ENCODE peak calls at places on chromosomes 11 and 22, in eight cellular contexts. H, P, J, M, S, Y, A and G are unnamed samples. For H3K36me3 and H3K27me3, the result is how much of the 10 kb centered on the place peaks cover.

GRCh38 chr11:69442807-69443137 is 38.7 kb upstream of the LINC01488 start:
- DNase-seq in H (no peak), P (peak), J (peak), M (peak), S (no peak), Y (no peak), A (no peak), G (no peak)

GRCh38 chr22:39600491-39601179 is 30.1 kb downstream of the CACNA1I start:
- DNase-seq in H (no peak), P (no peak), J (no peak), M (no peak), S (no peak), Y (no peak), A (no peak), G (no peak)

GRCh38 chr22:20748820-20749428 is 25.0 kb upstream of the SERPIND1 start:
- DNase-seq in H (no peak), P (no peak), J (no peak), M (peak), S (no peak), Y (no peak), A (no peak), G (no peak)

GRCh38 chr11:127002669-127003259 is 2.2 kb upstream of the KIRREL3 start:
- DNase-seq in H (peak), P (no peak), J (no peak), M (no peak), S (no peak), Y (no peak), A (no peak), G (no peak)

GRCh38 chr22:47294571-47294970 is 532.1 kb downstream of the TBC1D22A start:
- DNase-seq in H (no peak), P (no peak), J (no peak), M (no peak), S (no peak), Y (no peak), A (no peak), G (no peak)

GRCh38 chr11:79694368-79694767 is 253.5 kb upstream of the TENM4 start:
- DNase-seq in H (no peak), P (no peak), J (no peak), M (no peak), S (no peak), Y (no peak), A (no peak), G (no peak)

GRCh38 chr11:7657306-7658025 is 15.8 kb downstream of the CYB5R2 start:
- DNase-seq in H (peak), P (no peak), J (peak), M (peak), S (no peak), Y (no peak), A (peak), G (peak)

GRCh38 chr11:96082002-96082899 is 158.3 kb upstream of the MTMR2 start:
- DNase-seq in H (no peak), P (no peak), J (no peak), M (no peak), S (no peak), Y (no peak), A (no peak), G (no peak)

GRCh38 chr11:59891781-59892181 is 13.2 kb downstream of the OOSP3 start:
- DNase-seq in H (peak), P (no peak), J (no peak), M (no peak), S (no peak), Y (no peak), A (no peak), G (no peak)

GRCh38 chr11:75263944-75264349 is 23.4 kb downstream of the TPBGL start:
- DNase-seq in H (peak), P (no peak), J (no peak), M (no peak), S (no peak), Y (peak), A (no peak), G (no peak)

GRCh38 chr11:82996966-82997606 is 74.6 kb downstream of the RAB30 start:
- DNase-seq in H (no peak), P (no peak), J (no peak), M (peak), S (no peak), Y (no peak), A (no peak), G (peak)

GRCh38 chr11:839875-840617 is 2.3 kb downstream of the POLR2L start:
- DNase-seq in H (no peak), P (no peak), J (no peak), M (no peak), S (no peak), Y (no peak), A (no peak), G (no peak)
- H3K36me3 ChIP-seq in H (under half), P (half or more), J (under half), M (under half), S (under half), Y (half or more), A (half or more), G (half or more)

DNA sequence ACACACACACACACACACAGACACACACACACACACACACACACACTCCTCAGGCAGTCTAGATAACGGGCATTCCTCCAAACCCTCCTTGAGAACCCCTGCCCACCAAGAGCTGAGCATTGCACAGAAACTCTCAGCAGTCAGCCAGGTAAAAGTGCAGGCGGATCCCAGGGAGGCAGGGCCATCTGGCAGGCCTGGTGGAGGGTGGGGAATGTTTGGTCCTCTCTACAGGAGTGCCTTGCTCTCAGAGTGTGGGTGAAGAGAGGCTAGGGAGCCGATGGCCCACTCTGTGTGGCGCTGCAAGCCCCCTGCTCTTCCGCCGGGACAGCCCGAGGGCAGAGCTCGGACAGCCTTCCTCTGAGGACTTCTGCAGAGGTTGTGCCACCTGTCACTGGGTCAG is 190.2 kb downstream of the BUD13 start:
- DNase-seq in H (no peak), P (no peak), J (no peak), M (no peak), S (no peak), Y (no peak), A (no peak), G (no peak)
- H3K27me3 ChIP-seq in H (half or more), P (half or more), J (under half), M (under half), S (under half), Y (half or more), A (under half), G (under half)

DNA sequence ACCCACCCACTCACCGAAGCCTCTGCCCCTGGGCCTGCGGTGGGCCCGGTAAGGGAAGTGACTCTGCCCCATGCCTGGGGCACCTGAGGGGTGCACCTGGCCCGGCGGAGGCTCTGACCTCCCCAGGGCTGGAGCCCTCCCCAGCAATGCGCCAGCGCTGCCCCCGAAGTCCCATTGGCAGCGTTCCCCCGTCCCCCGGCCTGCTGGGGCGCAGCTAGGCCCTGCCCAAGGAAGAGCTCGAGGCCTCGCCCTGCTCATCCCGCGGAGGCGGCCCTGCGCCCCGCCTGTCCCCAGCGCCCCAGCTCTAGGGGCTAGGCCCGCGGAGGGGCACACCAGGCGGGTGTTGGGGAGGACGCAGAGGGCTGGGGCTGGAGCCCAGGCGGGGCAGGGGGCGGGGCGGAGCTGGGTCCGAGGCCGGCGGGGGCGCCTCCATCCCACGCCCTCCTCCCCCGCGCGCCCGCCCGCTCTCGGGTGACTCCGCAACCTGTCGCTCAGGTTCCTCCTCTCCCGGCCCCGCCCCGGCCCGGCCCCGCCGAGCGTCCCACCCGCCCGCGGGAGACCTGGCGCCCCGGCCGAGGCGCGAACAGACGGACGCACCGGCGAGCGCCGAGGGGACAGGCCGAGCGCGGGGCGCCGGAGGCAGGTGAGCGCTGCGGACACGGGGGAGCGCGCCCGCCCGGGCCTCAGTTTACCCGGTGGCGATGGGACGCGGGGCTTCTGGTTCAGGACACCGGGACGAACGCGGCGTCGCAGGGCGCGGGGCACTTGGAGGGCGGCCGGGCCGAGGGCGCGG is at the start of gene EPS8L2:
- DNase-seq in H (peak), P (no peak), J (no peak), M (peak), S (no peak), Y (peak), A (peak), G (peak)
- H3K4me3 ChIP-seq in H (peak), P (peak), J (no peak), M (peak), S (no peak), Y (peak), A (peak), G (peak)

GRCh38 chr11:66362481-66363147 is 8.9 kb downstream of the SLC29A2 start:
- DNase-seq in H (no peak), P (no peak), J (no peak), M (no peak), S (no peak), Y (no peak), A (no peak), G (no peak)
- H3K36me3 ChIP-seq in H (under half), P (under half), J (under half), M (under half), S (under half), Y (under half), A (half or more), G (under half)

DNA sequence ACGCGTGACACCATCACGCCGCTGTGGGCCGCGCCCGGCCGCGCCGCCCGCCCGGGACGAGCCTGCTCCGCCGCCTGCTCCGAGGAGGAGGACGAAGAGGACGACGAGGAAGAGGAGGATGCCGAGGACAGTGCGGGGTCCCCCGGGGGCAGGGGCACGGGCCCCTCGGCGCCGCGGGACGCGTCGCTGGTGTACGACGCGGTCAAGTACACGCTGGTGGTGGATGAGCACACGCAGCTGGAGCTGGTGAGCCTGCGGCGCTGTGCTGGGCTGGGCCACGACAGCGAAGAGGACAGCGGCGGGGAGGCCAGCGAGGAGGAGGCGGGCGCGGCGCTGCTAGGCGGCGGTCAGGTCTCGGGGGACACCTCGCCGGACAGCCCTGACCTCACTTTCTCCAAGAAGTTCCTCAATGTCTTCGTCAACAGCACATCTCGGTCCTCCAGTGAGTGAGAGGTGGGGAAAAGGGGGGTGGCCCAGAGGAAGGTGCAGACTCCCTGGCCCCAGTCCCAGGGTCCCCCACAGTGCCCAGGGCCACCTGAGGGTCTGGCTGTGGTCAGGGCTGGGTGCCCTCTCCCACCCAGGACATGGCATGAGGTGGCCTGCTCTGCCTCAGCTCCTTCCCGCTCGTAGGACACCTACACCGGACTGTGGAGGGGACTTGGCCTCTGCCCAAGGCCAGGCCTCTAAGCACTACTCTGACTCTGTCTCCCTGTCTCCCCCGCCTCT is 4.2 kb downstream of the MAPK8IP2 start:
- DNase-seq in H (no peak), P (no peak), J (no peak), M (no peak), S (no peak), Y (no peak), A (no peak), G (no peak)
- H3K27me3 ChIP-seq in H (half or more), P (half or more), J (under half), M (under half), S (under half), Y (under half), A (under half), G (under half)

GRCh38 chr11:121508449-121508848 is 55.7 kb upstream of the SORL1-AS1 start:
- DNase-seq in H (peak), P (no peak), J (no peak), M (no peak), S (no peak), Y (no peak), A (peak), G (no peak)
- H3K4me3 ChIP-seq in H (peak), P (no peak), J (no peak), M (no peak), S (no peak), Y (no peak), A (no peak), G (no peak)